ENCODE peak calls at places on chromosome 11, in eight cellular contexts. W is Panc1; X is sigmoid colon; Z is colonic mucosa; K is psoas muscle; B is CD8-positive, alpha-beta memory T cell; S is heart left ventricle; G is lower lobe of right lung. I is an unnamed sample.

GRCh38 chr11:61150656-61151544 is 10.3 kb downstream of the VPS37C start:
- DNase-seq in W (no peak), X (peak; percentile 29), Z (no peak), K (no peak), B (no peak), S (no peak), G (peak; percentile 19), I (no peak)

GRCh38 chr11:30244255-30244654 is 13.4 kb downstream of the FSHB start:
- DNase-seq in W (no peak), X (no peak), Z (no peak), K (no peak), B (no peak), S (no peak), G (no peak), I (peak; percentile 30)

GRCh38 chr11:129320485-129320884 is 55.2 kb upstream of the BARX2 start:
- DNase-seq in W (no peak), X (no peak), Z (no peak), K (no peak), B (no peak), S (no peak), G (no peak), I (no peak)

GRCh38 chr11:20676658-20677057 is 7.3 kb downstream of the NELL1 start:
- DNase-seq in W (no peak), X (no peak), Z (no peak), K (no peak), B (no peak), S (no peak), G (no peak), I (no peak)

GRCh38 chr11:73141309-73142127 is 600 bp downstream of the FCHSD2 start:
- DNase-seq in W (no peak), X (peak; percentile 88), Z (peak; percentile 72), K (peak; percentile 87), B (peak; percentile 52), S (peak; percentile 83), G (peak; percentile 87), I (peak; percentile 81)

GRCh38 chr11:10042699-10043098 is 251.3 kb downstream of the SBF2 start:
- DNase-seq in W (no peak), X (no peak), Z (no peak), K (no peak), B (no peak), S (no peak), G (no peak), I (no peak)

GRCh38 chr11:101482556-101483124 is 101.2 kb downstream of the TRPC6 start:
- DNase-seq in W (no peak), X (no peak), Z (no peak), K (no peak), B (no peak), S (no peak), G (no peak), I (no peak)

GRCh38 chr11:117834838-117835443 is 10.4 kb upstream of the FXYD2 start:
- DNase-seq in W (no peak), X (peak; percentile 44), Z (peak; percentile 16), K (no peak), B (no peak), S (no peak), G (no peak), I (no peak)

GRCh38 chr11:76665921-76666351 is 4.6 kb downstream of the LRRC32 start:
- DNase-seq in W (no peak), X (peak; percentile 54), Z (no peak), K (no peak), B (no peak), S (no peak), G (peak; percentile 26), I (no peak)

GRCh38 chr11:29135504-29135903 is 881.3 kb downstream of the KCNA4 start:
- DNase-seq in W (no peak), X (no peak), Z (no peak), K (no peak), B (no peak), S (no peak), G (no peak), I (no peak)

GRCh38 chr11:134045799-134046635 is 22.9 kb upstream of the JAM3 start:
- DNase-seq in W (no peak), X (peak; percentile 83), Z (no peak), K (peak; percentile 77), B (no peak), S (no peak), G (no peak), I (no peak)

GRCh38 chr11:78344676-78345075 is 72.9 kb downstream of the GAB2 start:
- DNase-seq in W (no peak), X (no peak), Z (no peak), K (no peak), B (no peak), S (no peak), G (no peak), I (no peak)

GRCh38 chr11:126362879-126363655 is 7.6 kb downstream of the ST3GAL4 start:
- DNase-seq in W (no peak), X (peak; percentile 55), Z (no peak), K (no peak), B (no peak), S (no peak), G (no peak), I (no peak)

GRCh38 chr11:126361400-126361799 is 5.9 kb downstream of the ST3GAL4 start:
- DNase-seq in W (no peak), X (peak; percentile 59), Z (no peak), K (no peak), B (no peak), S (no peak), G (no peak), I (no peak)

GRCh38 chr11:126363706-126364245 is 8.3 kb downstream of the ST3GAL4 start:
- DNase-seq in W (no peak), X (peak; percentile 64), Z (no peak), K (no peak), B (no peak), S (no peak), G (no peak), I (no peak)

GRCh38 chr11:126370016-126370415 is 14.5 kb downstream of the ST3GAL4 start:
- DNase-seq in W (no peak), X (peak; percentile 26), Z (no peak), K (no peak), B (no peak), S (no peak), G (no peak), I (no peak)

DNA sequence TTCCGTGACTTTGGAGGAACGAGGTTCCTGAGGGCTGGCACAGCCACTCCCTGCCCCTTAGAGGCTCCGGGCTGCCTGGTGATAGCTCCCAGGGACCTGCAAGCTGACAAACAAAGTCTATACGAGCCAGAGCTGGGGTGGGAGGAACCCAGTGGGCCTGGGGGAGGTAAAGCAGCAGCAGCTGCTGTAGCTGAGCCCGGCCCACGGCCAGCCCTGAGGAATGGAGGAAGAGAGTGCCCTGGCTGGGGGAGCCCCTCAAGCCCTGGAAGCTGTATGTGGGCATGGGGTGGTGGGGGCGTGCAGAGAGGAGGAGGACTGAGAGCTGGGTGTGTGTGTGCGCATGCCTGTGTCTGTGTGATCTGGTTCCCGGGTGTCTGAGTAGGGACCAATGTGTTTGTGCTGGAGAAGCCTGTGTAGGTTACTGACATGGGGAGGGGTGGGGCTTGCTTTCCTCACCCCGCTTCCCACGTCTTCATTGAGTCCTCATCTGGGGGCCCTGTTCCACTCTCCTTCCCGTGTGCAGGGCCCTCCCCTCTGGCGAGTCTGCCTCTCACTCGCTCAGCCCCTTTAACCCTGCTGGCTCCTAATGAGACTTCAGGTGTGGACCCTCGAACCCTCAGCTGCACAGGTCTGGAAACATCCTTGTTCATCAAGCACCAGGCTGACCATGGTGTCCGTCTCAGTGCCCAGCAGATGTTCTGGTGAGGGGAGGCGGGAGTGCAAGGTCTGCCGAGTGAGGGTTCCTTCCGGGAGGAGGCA is 10.8 kb downstream of the ST3GAL4 start:
- DNase-seq in W (no peak), X (peak; percentile 63), Z (no peak), K (no peak), B (no peak), S (no peak), G (peak; percentile 60), I (no peak)
- H3K4me3 ChIP-seq in W (no peak overlapping the region), X (no peak overlapping the region), Z (no peak overlapping the region), K (no peak overlapping the region), B (no peak overlapping the region), S (no peak overlapping the region), G (no peak overlapping the region), I (no peak overlapping the region)

GRCh38 chr11:66281001-66281400 is 3.0 kb downstream of the CNIH2 start:
- DNase-seq in W (no peak), X (no peak), Z (no peak), K (no peak), B (no peak), S (no peak), G (no peak), I (no peak)
- H3K27ac ChIP-seq in W (no peak overlapping the region), X (no peak overlapping the region), Z (no peak overlapping the region), K (no peak overlapping the region), B (no peak overlapping the region), S (no peak overlapping the region), G (no peak overlapping the region), I (no peak overlapping the region)

GRCh38 chr11:577611-577894 is 1.3 kb downstream of the PHRF1 start:
- DNase-seq in W (no peak), X (no peak), Z (no peak), K (no peak), B (no peak), S (no peak), G (no peak), I (no peak)
- H3K4me3 ChIP-seq in W (peak overlapping the region; percentile 96), X (peak overlapping the region; percentile 90), Z (peak overlapping the region; percentile 78), K (peak overlapping the region; percentile 98), B (peak overlapping the region; percentile 81), S (peak overlapping the region; percentile 86), G (peak overlapping the region; percentile 75), I (peak overlapping the region; percentile 99)

GRCh38 chr11:8224711-8225110 is 39.0 kb downstream of the LMO1 start:
- DNase-seq in W (no peak), X (no peak), Z (no peak), K (no peak), B (no peak), S (no peak), G (no peak), I (no peak)

GRCh38 chr11:8225589-8226036 is 38.1 kb downstream of the LMO1 start:
- DNase-seq in W (peak; percentile 55), X (peak; percentile 83), Z (peak; percentile 66), K (peak; percentile 82), B (peak; percentile 59), S (peak; percentile 60), G (peak; percentile 73), I (peak; percentile 65)

GRCh38 chr11:8223513-8223899 is 40.2 kb downstream of the LMO1 start:
- DNase-seq in W (no peak), X (no peak), Z (no peak), K (no peak), B (no peak), S (no peak), G (peak; percentile 29), I (no peak)

GRCh38 chr11:8222820-8223512 is 40.7 kb downstream of the LMO1 start:
- DNase-seq in W (no peak), X (no peak), Z (no peak), K (no peak), B (no peak), S (no peak), G (peak; percentile 19), I (no peak)

GRCh38 chr11:8224161-8224591 is 39.5 kb downstream of the LMO1 start:
- DNase-seq in W (no peak), X (no peak), Z (no peak), K (no peak), B (no peak), S (no peak), G (peak; percentile 41), I (no peak)
- H3K27ac ChIP-seq in W (no peak overlapping the region), X (no peak overlapping the region), Z (no peak overlapping the region), K (no peak overlapping the region), B (no peak overlapping the region), S (no peak overlapping the region), G (no peak overlapping the region), I (no peak overlapping the region)